ENCODE peak calls at places on chromosomes 6 and 20, in four cellular contexts. B, L, W and E are unnamed samples.

GRCh38 chr20:64131406-64131805 is 24.0 kb upstream of the NPBWR2 start:
- DNase-seq in W (no peak), B (no peak), L (no peak), E (no peak)

GRCh38 chr6:31737315-31738047 is 1.2 kb upstream of the CLIC1 start:
- DNase-seq in B (no peak), W (peak; percentile 25), L (no peak), E (no peak)

GRCh38 chr20:11246251-11246775 is 572.5 kb upstream of the JAG1 start:
- DNase-seq in B (no peak), W (no peak), L (no peak), E (no peak)

GRCh38 chr6:152089992-152090391 is 282.5 kb downstream of the ESR1 start:
- DNase-seq in L (no peak), W (no peak), B (peak; percentile 56), E (no peak)

GRCh38 chr6:81751388-81752083 is 945 bp downstream of the TENT5A start:
- DNase-seq in W (peak; percentile 64), B (peak; percentile 63), L (no peak), E (peak; percentile 38)

GRCh38 chr6:163592872-163593271 is 178.4 kb downstream of the QKI start:
- DNase-seq in B (no peak), L (no peak), W (no peak), E (no peak)

GRCh38 chr6:134398453-134398852 is 80.5 kb upstream of the SGK1 start:
- DNase-seq in L (no peak), W (peak; percentile 50), B (peak; percentile 25), E (no peak)

GRCh38 chr6:44068607-44069296 is 58.5 kb downstream of the MRPL14 start:
- DNase-seq in B (no peak), L (no peak), W (no peak), E (no peak)

GRCh38 chr6:74505391-74505790 is 700.5 kb downstream of the COL12A1 start:
- DNase-seq in W (no peak), L (no peak), B (no peak), E (no peak)

GRCh38 chr20:53187402-53187801 is 215.2 kb downstream of the TSHZ2 start:
- DNase-seq in B (no peak), W (no peak), L (no peak), E (no peak)

GRCh38 chr20:50226093-50226974 is 35.7 kb downstream of the CEBPB start:
- DNase-seq in B (peak; percentile 47), W (peak; percentile 56), L (no peak), E (no peak)

GRCh38 chr20:21433329-21433890 is 36.1 kb upstream of the NKX2-4 start:
- DNase-seq in B (no peak), L (no peak), W (no peak), E (no peak)

GRCh38 chr20:35552914-35553313 is 11.0 kb downstream of the ERGIC3 start:
- DNase-seq in B (no peak), W (no peak), L (no peak), E (no peak)

GRCh38 chr20:58538752-58539151 is 23.6 kb upstream of the APCDD1L start:
- DNase-seq in W (no peak), L (no peak), B (no peak), E (no peak)

GRCh38 chr6:39688494-39688893 is 36.7 kb downstream of the KIF6 start:
- DNase-seq in B (peak; percentile 18), W (no peak), L (no peak), E (no peak)

GRCh38 chr20:48629069-48629959 is 198.5 kb downstream of the PREX1 start:
- DNase-seq in B (no peak), W (no peak), L (no peak), E (no peak)

GRCh38 chr20:33130553-33130952 is 37.4 kb upstream of the BPIFA2 start:
- DNase-seq in B (peak; percentile 28), L (no peak), W (no peak), E (no peak)

GRCh38 chr6:15560713-15561112 is 102.1 kb downstream of the DTNBP1 start:
- DNase-seq in B (no peak), L (no peak), W (no peak), E (no peak)